ENCODE peak calls at places on chromosomes 7 and 10, in five cellular contexts. One of them, this sample, is unnamed.
A peak's percentile ranks its signal among the peaks of the same experiment; 100 is the strongest.

GRCh38 chr7:77425151-77426051 is 9.3 kb upstream of the GSAP start:
- DNase-seq in HFFc6: peak; percentile 77
- DNase-seq in A172: peak; percentile 77
- DNase-seq in tibial artery: no peak
- DNase-seq in T47D: no peak
- DNase-seq in this sample: no peak

GRCh38 chr7:999921-1000593 is 17.1 kb downstream of the CYP2W1 start:
- DNase-seq in HFFc6: no peak
- DNase-seq in A172: no peak
- DNase-seq in tibial artery: no peak
- DNase-seq in T47D: no peak
- DNase-seq in this sample: no peak

GRCh38 chr10:16700331-16700730 is 116.9 kb downstream of the RSU1 start:
- DNase-seq in HFFc6: no peak
- DNase-seq in A172: no peak
- DNase-seq in tibial artery: no peak
- DNase-seq in T47D: no peak
- DNase-seq in this sample: no peak

GRCh38 chr7:151833213-151833651 is 43.7 kb downstream of the PRKAG2 start:
- DNase-seq in HFFc6: no peak
- DNase-seq in A172: no peak
- DNase-seq in tibial artery: no peak
- DNase-seq in T47D: no peak
- DNase-seq in this sample: peak; percentile 37

GRCh38 chr7:80529362-80529761 is 17.5 kb upstream of the GNAT3 start:
- DNase-seq in HFFc6: peak; percentile 49
- DNase-seq in A172: no peak
- DNase-seq in tibial artery: no peak
- DNase-seq in T47D: no peak
- DNase-seq in this sample: no peak

GRCh38 chr7:157555921-157556320 is 219.1 kb downstream of the DNAJB6 start:
- DNase-seq in HFFc6: no peak
- DNase-seq in A172: no peak
- DNase-seq in tibial artery: no peak
- DNase-seq in T47D: no peak
- DNase-seq in this sample: no peak

GRCh38 chr7:28078036-28078901 is 102.3 kb downstream of the JAZF1 start:
- DNase-seq in HFFc6: peak; percentile 57
- DNase-seq in A172: peak; percentile 66
- DNase-seq in tibial artery: no peak
- DNase-seq in T47D: peak; percentile 70
- DNase-seq in this sample: no peak

GRCh38 chr10:77844177-77844576 is 82.4 kb downstream of the DLG5 start:
- DNase-seq in HFFc6: no peak
- DNase-seq in A172: no peak
- DNase-seq in tibial artery: no peak
- DNase-seq in T47D: no peak
- DNase-seq in this sample: no peak

GRCh38 chr10:27736396-27736795 is 9.2 kb downstream of the MKX start:
- DNase-seq in HFFc6: no peak
- DNase-seq in A172: no peak
- DNase-seq in tibial artery: no peak
- DNase-seq in T47D: no peak
- DNase-seq in this sample: no peak

GRCh38 chr7:101125989-101126650 is 784 bp upstream of the SERPINE1 start:
- DNase-seq in HFFc6: peak; percentile 77
- DNase-seq in A172: peak; percentile 89
- DNase-seq in tibial artery: peak; percentile 71
- DNase-seq in T47D: no peak
- DNase-seq in this sample: peak; percentile 60

GRCh38 chr7:116354171-116354545 is 143.8 kb downstream of the TES start:
- DNase-seq in HFFc6: peak; percentile 8
- DNase-seq in A172: peak; percentile 45
- DNase-seq in tibial artery: peak; percentile 33
- DNase-seq in T47D: no peak
- DNase-seq in this sample: no peak

GRCh38 chr10:12710594-12711343 is 290.7 kb downstream of the CCDC3 start:
- DNase-seq in HFFc6: peak; percentile 67
- DNase-seq in A172: peak; percentile 78
- DNase-seq in tibial artery: peak; percentile 72
- DNase-seq in T47D: peak; percentile 87
- DNase-seq in this sample: peak; percentile 74

GRCh38 chr7:34655384-34655783 is 2.6 kb upstream of the NPSR1 start:
- DNase-seq in HFFc6: no peak
- DNase-seq in A172: no peak
- DNase-seq in tibial artery: no peak
- DNase-seq in T47D: no peak
- DNase-seq in this sample: no peak

GRCh38 chr10:69364232-69364631 is 52.5 kb downstream of the TACR2 start:
- DNase-seq in HFFc6: no peak
- DNase-seq in A172: no peak
- DNase-seq in tibial artery: no peak
- DNase-seq in T47D: no peak
- DNase-seq in this sample: no peak

GRCh38 chr10:32139223-32140073 is 83.2 kb upstream of the KIF5B start:
- DNase-seq in HFFc6: peak; percentile 93
- DNase-seq in A172: peak; percentile 99
- DNase-seq in tibial artery: peak; percentile 93
- DNase-seq in T47D: peak; percentile 60
- DNase-seq in this sample: peak; percentile 82

GRCh38 chr7:140726304-140726703 is 29.8 kb downstream of the NDUFB2 start:
- DNase-seq in HFFc6: peak; percentile 9
- DNase-seq in A172: no peak
- DNase-seq in tibial artery: no peak
- DNase-seq in T47D: peak; percentile 44
- DNase-seq in this sample: no peak

GRCh38 chr10:49257159-49257558 is 41.8 kb upstream of the C10orf71 start:
- DNase-seq in HFFc6: no peak
- DNase-seq in A172: no peak
- DNase-seq in tibial artery: no peak
- DNase-seq in T47D: no peak
- DNase-seq in this sample: no peak

GRCh38 chr10:72753760-72754231 is 61.9 kb downstream of the MCU start:
- DNase-seq in HFFc6: no peak
- DNase-seq in A172: no peak
- DNase-seq in tibial artery: no peak
- DNase-seq in T47D: no peak
- DNase-seq in this sample: no peak

GRCh38 chr10:1149793-1150637 is 93.8 kb downstream of the WDR37 start:
- DNase-seq in HFFc6: no peak
- DNase-seq in A172: no peak
- DNase-seq in tibial artery: no peak
- DNase-seq in T47D: no peak
- DNase-seq in this sample: no peak

GRCh38 chr7:111958889-111959288 is 247.3 kb downstream of the DOCK4 start:
- DNase-seq in HFFc6: no peak
- DNase-seq in A172: no peak
- DNase-seq in tibial artery: no peak
- DNase-seq in T47D: peak; percentile 15
- DNase-seq in this sample: no peak

GRCh38 chr7:46279290-46279689 is 358.2 kb upstream of the IGFBP3 start:
- DNase-seq in HFFc6: no peak
- DNase-seq in A172: no peak
- DNase-seq in tibial artery: no peak
- DNase-seq in T47D: no peak
- DNase-seq in this sample: no peak

GRCh38 chr10:103635580-103635979 is 142.1 kb downstream of the NEURL1 start:
- DNase-seq in HFFc6: no peak
- DNase-seq in A172: no peak
- DNase-seq in tibial artery: no peak
- DNase-seq in T47D: no peak
- DNase-seq in this sample: no peak

GRCh38 chr7:132837529-132837928 is 244.4 kb downstream of the CHCHD3 start:
- DNase-seq in HFFc6: no peak
- DNase-seq in A172: no peak
- DNase-seq in tibial artery: no peak
- DNase-seq in T47D: no peak
- DNase-seq in this sample: no peak

GRCh38 chr7:92904292-92905131 is 68.1 kb upstream of the CDK6 start:
- DNase-seq in HFFc6: peak; percentile 94
- DNase-seq in A172: peak; percentile 100
- DNase-seq in tibial artery: no peak
- DNase-seq in T47D: no peak
- DNase-seq in this sample: peak; percentile 35

GRCh38 chr7:37198906-37199485 is 249.7 kb downstream of the ELMO1 start:
- DNase-seq in HFFc6: peak; percentile 58
- DNase-seq in A172: peak; percentile 81
- DNase-seq in tibial artery: peak; percentile 76
- DNase-seq in T47D: peak; percentile 91
- DNase-seq in this sample: peak; percentile 80

GRCh38 chr7:46764100-46764941 is 817.6 kb downstream of the TNS3 start:
- DNase-seq in HFFc6: peak; percentile 97
- DNase-seq in A172: peak; percentile 100
- DNase-seq in tibial artery: peak; percentile 72
- DNase-seq in T47D: no peak
- DNase-seq in this sample: no peak